ENCODE peak calls at places on chromosomes 5 and 9, in four cellular contexts. N is Peyer's patch, E is body of pancreas, A is IMR-90. T is an unnamed sample.

GRCh38 chr9:116686693-116687073 is 422 bp upstream of the TRIM32 start:
- DNase-seq in N (no peak), E (no peak), A (peak), T (no peak)

GRCh38 chr5:134813827-134814226 is 31.9 kb upstream of the C5orf24 start:
- DNase-seq in A (no peak), E (no peak), N (no peak), T (no peak)

GRCh38 chr5:140246378-140247122 is 56.4 kb downstream of the PFDN1 start:
- DNase-seq in E (no peak), N (no peak), A (peak), T (no peak)

GRCh38 chr5:135007749-135008363 is 26.2 kb downstream of the PITX1 start:
- DNase-seq in N (peak), E (no peak), A (no peak), T (no peak)

GRCh38 chr9:98790601-98791146 is 5.7 kb downstream of the ANKS6 start:
- DNase-seq in N (peak), A (no peak), E (no peak), T (peak)

GRCh38 chr5:38853753-38854470 is 8.1 kb downstream of the OSMR start:
- DNase-seq in E (no peak), N (no peak), A (peak), T (no peak)

GRCh38 chr5:57216714-57217113 is 42.9 kb downstream of the GPBP1 start:
- DNase-seq in A (peak), N (no peak), E (no peak), T (no peak)

GRCh38 chr5:65209341-65209740 is 272.4 kb downstream of the ADAMTS6 start:
- DNase-seq in A (peak), N (no peak), E (no peak), T (no peak)

GRCh38 chr5:179793470-179794139 is at the start of gene LTC4S:
- DNase-seq in N (peak), A (peak), E (peak), T (peak)

GRCh38 chr5:159286420-159287035 is 23.4 kb downstream of the UBLCP1 start:
- DNase-seq in E (no peak), A (peak), N (no peak), T (no peak)

GRCh38 chr5:52674815-52675545 is 112.7 kb upstream of the ITGA1 start:
- DNase-seq in E (no peak), N (no peak), A (peak), T (no peak)

GRCh38 chr5:119596046-119596445 is 33.3 kb upstream of the FAM170A start:
- DNase-seq in E (no peak), A (no peak), N (no peak), T (no peak)

GRCh38 chr5:126527892-126528291 is 67.1 kb downstream of the ALDH7A1 start:
- DNase-seq in N (no peak), E (no peak), A (peak), T (no peak)

GRCh38 chr9:121235512-121235911 is 32.5 kb upstream of the GSN start:
- DNase-seq in E (peak), A (no peak), N (no peak), T (peak)

GRCh38 chr5:6752782-6753181 is 39.5 kb downstream of the TENT4A start:
- DNase-seq in N (no peak), A (no peak), E (no peak), T (no peak)

GRCh38 chr5:18380729-18381362 is 746.6 kb downstream of the TAF11L14 start:
- DNase-seq in E (no peak), N (no peak), A (no peak), T (no peak)

GRCh38 chr5:180332051-180332517 is 21.1 kb downstream of the GFPT2 start:
- DNase-seq in A (no peak), N (no peak), E (peak), T (no peak)

GRCh38 chr5:63127054-63127453 is 548.4 kb downstream of the LRRC70 start:
- DNase-seq in N (no peak), A (peak), E (no peak), T (no peak)

GRCh38 chr5:129125819-129126218 is 31.3 kb downstream of the ISOC1 start:
- DNase-seq in A (no peak), E (no peak), N (no peak), T (no peak)

GRCh38 chr9:74205071-74205470 is 292.1 kb upstream of the RORB start:
- DNase-seq in E (no peak), N (no peak), A (no peak), T (no peak)

GRCh38 chr9:4327504-4328191 is 27.8 kb upstream of the GLIS3 start:
- DNase-seq in E (no peak), N (no peak), A (peak), T (no peak)

GRCh38 chr5:141641634-141642278 is 5.0 kb downstream of the RELL2 start:
- DNase-seq in A (peak), E (no peak), N (no peak), T (no peak)

GRCh38 chr5:122882836-122883235 is 37.4 kb downstream of the SNX24 start:
- DNase-seq in N (no peak), A (peak), E (no peak), T (no peak)

GRCh38 chr5:55601209-55601618 is 66.5 kb upstream of the PLPP1 start:
- DNase-seq in N (peak), A (peak), E (peak), T (peak)

GRCh38 chr9:130227833-130228232 is 37.7 kb upstream of the HMCN2 start:
- DNase-seq in E (no peak), N (no peak), A (no peak), T (no peak)

GRCh38 chr5:139561655-139562451 is 714 bp downstream of the UBE2D2 start:
- DNase-seq in E (peak), N (peak), A (peak), T (peak)

GRCh38 chr5:37448941-37449340 is 69.8 kb downstream of the WDR70 start:
- DNase-seq in A (peak), N (no peak), E (no peak), T (no peak)

DNA sequence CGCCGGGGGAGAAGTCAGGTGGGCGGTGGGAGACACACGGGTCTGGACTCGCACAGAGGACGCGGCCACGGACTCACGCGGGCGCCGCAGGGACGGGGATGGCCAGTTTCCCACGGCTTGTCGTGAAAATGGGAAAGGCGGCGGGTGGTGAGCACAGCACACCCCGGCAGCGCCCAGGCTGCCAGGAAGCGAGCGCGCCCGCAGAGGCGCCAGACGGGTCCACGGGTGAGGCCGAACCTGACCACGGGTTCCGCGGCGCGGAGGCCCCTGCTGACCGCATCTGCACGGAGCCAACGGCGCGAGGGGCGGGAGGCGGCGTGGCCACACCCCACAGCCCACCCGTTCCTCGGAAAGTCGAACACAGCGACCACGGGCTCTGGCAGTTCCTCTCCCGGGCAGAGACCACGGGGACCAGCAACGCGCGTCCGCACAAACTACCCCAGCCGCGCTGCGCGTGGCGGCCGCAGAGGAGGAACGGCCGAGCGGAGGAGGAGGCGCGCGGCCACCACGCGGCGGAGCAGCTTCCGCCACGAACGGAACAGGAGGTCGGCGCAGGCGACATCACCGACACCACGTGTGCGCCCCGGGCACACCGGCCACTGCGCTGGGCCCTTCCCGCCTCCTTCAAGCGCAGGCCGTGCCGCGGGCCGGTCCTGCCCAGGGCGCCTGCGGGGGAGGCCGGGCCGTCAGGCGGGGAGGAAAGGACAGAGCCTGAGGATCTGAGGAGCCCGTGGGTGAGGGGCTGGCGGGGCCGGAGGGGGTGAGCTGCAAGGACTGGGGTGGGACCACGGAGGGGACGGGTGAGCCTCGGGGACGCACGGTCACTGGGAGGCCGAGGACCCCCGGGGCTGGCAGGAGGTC is 5.6 kb downstream of the EXD3 start:
- DNase-seq in E (no peak), A (no peak), N (no peak), T (no peak)
- TF ChIP-seq POLR2A in E (no peak), A (no peak), N (no peak), T (no peak)

DNA sequence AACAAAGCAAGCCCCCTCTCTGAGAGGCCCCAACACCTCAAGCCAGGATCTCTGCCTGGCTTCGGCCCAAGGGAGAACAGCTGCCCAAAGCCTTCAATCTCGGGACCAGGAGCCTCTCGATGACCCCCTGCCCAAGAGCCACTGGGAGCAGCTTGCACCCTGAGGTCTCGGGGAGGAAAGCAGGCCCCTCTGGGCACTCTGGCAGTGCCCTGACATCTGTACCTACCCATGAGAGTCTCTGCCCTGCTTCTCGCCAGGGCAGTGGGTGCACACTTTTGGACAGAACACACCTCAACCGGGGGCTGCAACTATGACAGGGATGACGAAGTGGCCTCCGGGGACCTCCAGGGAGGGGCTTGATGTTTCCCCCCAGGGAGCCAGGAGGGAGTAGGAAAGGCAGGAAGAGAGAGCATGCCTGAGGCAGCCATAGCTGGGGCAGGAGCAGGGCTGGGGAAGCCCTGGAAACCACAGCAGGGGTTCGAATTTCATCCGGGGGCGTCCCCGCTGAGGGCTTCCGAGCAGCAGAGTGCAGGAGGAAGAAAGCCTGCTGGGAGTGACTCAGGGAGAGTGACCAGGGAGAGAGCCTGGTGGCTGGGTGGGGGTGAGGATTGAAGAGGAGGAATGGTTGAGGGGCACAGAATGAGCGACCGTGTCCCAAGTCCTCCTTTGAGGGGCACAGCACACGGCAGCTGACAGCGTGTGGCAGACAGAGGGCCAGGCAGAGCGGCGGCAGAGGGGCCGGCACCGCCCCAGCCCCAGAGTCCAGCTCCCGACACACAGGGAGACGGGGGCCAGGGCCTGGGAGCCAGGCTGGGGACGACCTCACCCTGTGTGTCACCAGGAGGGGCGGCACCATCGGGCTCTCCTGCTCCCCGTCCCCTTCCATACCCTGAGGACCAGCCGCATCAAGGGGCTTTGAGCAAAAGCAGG is 1.8 kb downstream of the LPCAT1 start:
- DNase-seq in A (peak), E (peak), N (peak), T (no peak)
- H3K4me3 ChIP-seq in A (peak), E (no peak), N (peak), T (no peak)

GRCh38 chr5:3110371-3110770 is 358.9 kb upstream of the IRX2 start:
- DNase-seq in A (no peak), N (no peak), E (no peak), T (no peak)
- TF ChIP-seq POLR2A in A (no peak), N (no peak), E (no peak), T (no peak)

GRCh38 chr9:136643596-136644342 is 18.9 kb upstream of the EGFL7 start:
- DNase-seq in E (peak), A (no peak), N (no peak), T (no peak)

GRCh38 chr9:136644593-136645342 is 17.9 kb upstream of the EGFL7 start:
- DNase-seq in A (peak), N (peak), E (peak), T (peak)

GRCh38 chr9:136645343-136645902 is 17.3 kb upstream of the EGFL7 start:
- DNase-seq in A (no peak), N (no peak), E (no peak), T (no peak)

GRCh38 chr9:136645903-136646754 is 16.6 kb upstream of the EGFL7 start:
- DNase-seq in E (peak), A (no peak), N (no peak), T (no peak)

DNA sequence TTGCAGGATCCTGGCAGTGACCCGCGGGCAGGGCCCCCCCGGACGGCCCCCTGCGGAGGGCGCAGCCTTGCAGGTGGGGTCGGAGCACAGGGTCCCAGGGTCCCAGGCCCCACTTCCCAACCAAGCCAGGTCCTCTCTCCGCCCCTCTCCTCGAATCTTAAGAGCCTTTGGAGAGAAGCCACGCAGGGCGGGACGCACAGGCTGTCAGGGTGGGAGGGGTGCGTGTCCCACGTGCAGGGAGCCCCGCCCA is 18.4 kb upstream of the EGFL7 start:
- DNase-seq in E (peak), N (peak), A (peak), T (no peak)
- H3K4me3 ChIP-seq in E (no peak), N (no peak), A (no peak), T (no peak)

GRCh38 chr5:116576043-116576713 is 1.6 kb upstream of the SEMA6A start:
- DNase-seq in E (peak), A (peak), N (peak), T (peak)

GRCh38 chr5:116573279-116573616 is 1.4 kb downstream of the SEMA6A start:
- DNase-seq in E (peak), A (no peak), N (peak), T (no peak)

GRCh38 chr5:116573617-116574431 is 799 bp downstream of the SEMA6A start:
- DNase-seq in N (peak), A (no peak), E (peak), T (peak)

GRCh38 chr5:116575635-116576042 is 1.0 kb upstream of the SEMA6A start:
- DNase-seq in N (peak), E (peak), A (no peak), T (no peak)

DNA sequence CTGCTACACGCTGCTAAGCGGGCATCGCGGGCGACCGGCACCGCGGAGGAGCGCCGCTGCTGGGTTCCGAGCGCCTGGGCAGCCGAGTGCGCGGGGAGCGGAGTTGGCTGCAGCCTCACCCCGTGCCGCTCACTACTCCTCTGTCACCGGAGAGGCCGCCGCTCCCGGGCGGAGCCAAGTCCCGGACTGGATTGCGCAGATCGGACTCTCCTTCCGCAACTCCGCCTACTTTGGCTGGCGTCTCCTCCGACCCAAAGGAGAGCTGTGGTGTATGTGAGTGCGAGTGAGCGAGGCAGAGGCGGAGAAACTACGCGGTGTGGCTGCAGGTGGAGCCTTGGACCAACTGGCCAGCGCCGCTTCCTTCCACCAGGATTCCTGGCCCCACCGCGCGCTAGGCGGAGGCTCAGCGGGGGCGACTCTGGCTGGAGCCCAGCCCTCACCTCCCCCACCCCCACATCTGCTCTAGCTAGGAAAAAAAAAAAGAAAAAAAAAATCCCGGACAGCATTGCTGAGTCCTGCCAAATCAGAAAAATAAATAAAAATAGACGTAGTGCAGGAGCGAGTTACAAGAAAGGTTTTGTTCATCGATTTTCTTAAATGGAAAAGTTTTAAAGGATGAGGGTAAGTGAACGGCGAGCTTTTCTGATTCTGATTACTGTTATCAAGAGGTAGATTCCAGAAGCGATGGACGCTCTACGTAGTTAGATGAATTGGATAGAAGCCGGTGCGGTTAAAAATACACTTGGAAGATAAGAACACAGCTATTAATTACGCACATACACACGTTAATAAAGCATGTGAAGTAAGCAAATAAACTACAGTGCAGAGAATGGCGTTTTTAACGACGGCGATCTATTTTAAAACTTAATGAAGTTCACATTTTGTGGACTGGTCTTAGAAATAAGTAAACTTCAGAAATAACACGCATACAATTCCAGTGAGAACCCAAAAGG is at the start of gene SEMA6A:
- DNase-seq in A (peak), N (peak), E (peak), T (peak)
- TF ChIP-seq POLR2A in A (no peak), N (peak), E (peak), T (no peak)

DNA sequence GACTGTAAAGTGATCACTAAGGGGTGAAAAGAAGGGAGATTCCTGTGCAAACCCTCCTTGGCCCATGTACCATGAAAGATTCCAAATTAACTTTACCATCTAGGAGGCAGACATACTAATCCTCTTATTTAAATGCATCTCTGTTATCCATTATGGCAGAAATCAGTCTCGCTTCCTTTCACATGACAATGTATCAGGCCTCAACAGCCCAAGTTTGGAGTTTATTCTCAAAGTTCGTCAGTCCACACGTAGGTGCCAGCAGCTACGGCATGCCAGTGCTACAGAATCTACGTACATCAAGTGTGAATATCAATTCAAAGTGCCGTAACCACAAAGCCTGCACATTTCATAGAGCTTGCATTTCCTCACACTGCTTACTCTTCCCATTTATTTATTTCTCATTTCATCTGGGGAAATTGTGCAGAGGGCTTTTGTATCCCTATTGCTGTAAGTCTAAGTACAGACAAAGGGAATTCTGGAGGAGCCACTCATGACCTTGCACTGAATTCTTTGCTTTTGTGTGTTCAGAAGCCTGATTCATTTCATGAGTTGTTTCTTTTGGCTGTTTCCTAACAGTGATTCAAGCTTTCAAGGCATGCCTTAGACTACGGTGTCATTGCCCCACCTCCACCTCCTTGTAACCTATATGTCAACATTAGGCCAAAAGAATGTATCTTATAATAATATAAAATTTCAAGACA is 10.0 kb downstream of the ENC1 start:
- DNase-seq in E (no peak), A (peak), N (no peak), T (no peak)
- H3K4me3 ChIP-seq in E (no peak), A (no peak), N (no peak), T (no peak)